ENCODE peak calls at places on chromosomes 11 and 22, in five cellular contexts. One of them, this sample, is unnamed.

GRCh38 chr11:10450451-10451398 is 4.3 kb upstream of the AMPD3 start:
- DNase-seq in keratinocyte: no peak
- DNase-seq in fibroblast of lung: peak
- DNase-seq in GM12878: no peak
- DNase-seq in HCT116: peak
- DNase-seq in this sample: peak

GRCh38 chr22:49825944-49826602 is 1.6 kb downstream of the BRD1 start:
- DNase-seq in keratinocyte: no peak
- DNase-seq in fibroblast of lung: peak
- DNase-seq in GM12878: no peak
- DNase-seq in HCT116: no peak
- DNase-seq in this sample: peak

GRCh38 chr11:78921517-78921916 is 346.9 kb upstream of the NARS2 start:
- DNase-seq in keratinocyte: no peak
- DNase-seq in fibroblast of lung: no peak
- DNase-seq in GM12878: no peak
- DNase-seq in HCT116: no peak
- DNase-seq in this sample: no peak

GRCh38 chr22:32573991-32574390 is 99.4 kb downstream of the FBXO7 start:
- DNase-seq in keratinocyte: no peak
- DNase-seq in fibroblast of lung: no peak
- DNase-seq in GM12878: no peak
- DNase-seq in HCT116: no peak
- DNase-seq in this sample: no peak

GRCh38 chr11:117026593-117027330 is 71.5 kb downstream of the SIK3 start:
- DNase-seq in keratinocyte: peak
- DNase-seq in fibroblast of lung: peak
- DNase-seq in GM12878: no peak
- DNase-seq in HCT116: peak
- DNase-seq in this sample: no peak

GRCh38 chr11:61904539-61905048 is 12.8 kb downstream of the RAB3IL1 start:
- DNase-seq in keratinocyte: no peak
- DNase-seq in fibroblast of lung: no peak
- DNase-seq in GM12878: no peak
- DNase-seq in HCT116: no peak
- DNase-seq in this sample: no peak

GRCh38 chr11:126333142-126333541 is 22.3 kb upstream of the ST3GAL4 start:
- DNase-seq in keratinocyte: no peak
- DNase-seq in fibroblast of lung: no peak
- DNase-seq in GM12878: no peak
- DNase-seq in HCT116: no peak
- DNase-seq in this sample: no peak

GRCh38 chr22:26610072-26610958 is 7.5 kb downstream of the CRYBB1 start:
- DNase-seq in keratinocyte: peak
- DNase-seq in fibroblast of lung: peak
- DNase-seq in GM12878: peak
- DNase-seq in HCT116: no peak
- DNase-seq in this sample: peak

GRCh38 chr22:28034760-28035401 is 115.8 kb upstream of the PITPNB start:
- DNase-seq in keratinocyte: no peak
- DNase-seq in fibroblast of lung: peak
- DNase-seq in GM12878: no peak
- DNase-seq in HCT116: no peak
- DNase-seq in this sample: no peak

GRCh38 chr11:117225553-117226170 is 6.2 kb downstream of the PCSK7 start:
- DNase-seq in keratinocyte: no peak
- DNase-seq in fibroblast of lung: no peak
- DNase-seq in GM12878: no peak
- DNase-seq in HCT116: no peak
- DNase-seq in this sample: no peak

GRCh38 chr11:107970049-107970448 is 38.6 kb upstream of the CUL5 start:
- DNase-seq in keratinocyte: no peak
- DNase-seq in fibroblast of lung: no peak
- DNase-seq in GM12878: no peak
- DNase-seq in HCT116: no peak
- DNase-seq in this sample: no peak

GRCh38 chr22:17171016-17171312 is 11.9 kb upstream of the HDHD5 start:
- DNase-seq in keratinocyte: no peak
- DNase-seq in fibroblast of lung: no peak
- DNase-seq in GM12878: no peak
- DNase-seq in HCT116: no peak
- DNase-seq in this sample: peak
- TF ChIP-seq CTCF in keratinocyte: no peak
- TF ChIP-seq CTCF in fibroblast of lung: peak
- TF ChIP-seq CTCF in GM12878: no peak
- TF ChIP-seq CTCF in HCT116: no peak
- TF ChIP-seq CTCF in this sample: no peak

GRCh38 chr11:122215244-122215992 is 99.4 kb upstream of the BLID start:
- DNase-seq in keratinocyte: no peak
- DNase-seq in fibroblast of lung: peak
- DNase-seq in GM12878: no peak
- DNase-seq in HCT116: peak
- DNase-seq in this sample: peak
- H3K4me3 ChIP-seq in keratinocyte: no peak
- H3K4me3 ChIP-seq in fibroblast of lung: no peak
- H3K4me3 ChIP-seq in GM12878: no peak
- H3K4me3 ChIP-seq in HCT116: no peak
- H3K4me3 ChIP-seq in this sample: peak

GRCh38 chr22:22507743-22508273 is 734 bp downstream of the ZNF280B start:
- DNase-seq in keratinocyte: no peak
- DNase-seq in fibroblast of lung: no peak
- DNase-seq in GM12878: no peak
- DNase-seq in HCT116: no peak
- DNase-seq in this sample: no peak

GRCh38 chr22:22508274-22509176 is at the start of gene ZNF280B:
- DNase-seq in keratinocyte: no peak
- DNase-seq in fibroblast of lung: peak
- DNase-seq in GM12878: peak
- DNase-seq in HCT116: peak
- DNase-seq in this sample: peak

DNA sequence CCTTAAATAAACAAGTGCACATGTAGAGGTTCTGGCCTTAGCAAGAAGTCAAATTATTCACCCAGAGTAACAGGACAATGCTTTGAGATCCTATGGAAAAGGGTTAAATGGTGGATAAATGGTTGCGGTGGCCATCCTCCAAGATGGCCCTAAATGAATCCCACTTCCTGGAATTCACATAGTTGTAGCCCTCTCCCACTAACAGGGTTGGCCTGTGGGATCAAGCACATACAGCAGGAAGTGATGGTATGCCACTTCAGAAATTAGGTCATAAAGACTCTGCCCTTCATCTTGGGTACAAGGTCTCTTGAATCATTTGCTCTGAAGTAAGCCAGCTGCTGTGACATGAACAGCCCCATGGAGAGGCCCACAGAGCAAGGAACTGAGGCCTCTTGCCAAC is 1.8 kb downstream of the ZNF280B start:
- DNase-seq in keratinocyte: no peak
- DNase-seq in fibroblast of lung: no peak
- DNase-seq in GM12878: no peak
- DNase-seq in HCT116: no peak
- DNase-seq in this sample: no peak
- H3K9ac ChIP-seq in keratinocyte: no peak
- H3K9ac ChIP-seq in fibroblast of lung: no peak
- H3K9ac ChIP-seq in GM12878: no peak
- H3K9ac ChIP-seq in HCT116: no peak
- H3K9ac ChIP-seq in this sample: no peak

DNA sequence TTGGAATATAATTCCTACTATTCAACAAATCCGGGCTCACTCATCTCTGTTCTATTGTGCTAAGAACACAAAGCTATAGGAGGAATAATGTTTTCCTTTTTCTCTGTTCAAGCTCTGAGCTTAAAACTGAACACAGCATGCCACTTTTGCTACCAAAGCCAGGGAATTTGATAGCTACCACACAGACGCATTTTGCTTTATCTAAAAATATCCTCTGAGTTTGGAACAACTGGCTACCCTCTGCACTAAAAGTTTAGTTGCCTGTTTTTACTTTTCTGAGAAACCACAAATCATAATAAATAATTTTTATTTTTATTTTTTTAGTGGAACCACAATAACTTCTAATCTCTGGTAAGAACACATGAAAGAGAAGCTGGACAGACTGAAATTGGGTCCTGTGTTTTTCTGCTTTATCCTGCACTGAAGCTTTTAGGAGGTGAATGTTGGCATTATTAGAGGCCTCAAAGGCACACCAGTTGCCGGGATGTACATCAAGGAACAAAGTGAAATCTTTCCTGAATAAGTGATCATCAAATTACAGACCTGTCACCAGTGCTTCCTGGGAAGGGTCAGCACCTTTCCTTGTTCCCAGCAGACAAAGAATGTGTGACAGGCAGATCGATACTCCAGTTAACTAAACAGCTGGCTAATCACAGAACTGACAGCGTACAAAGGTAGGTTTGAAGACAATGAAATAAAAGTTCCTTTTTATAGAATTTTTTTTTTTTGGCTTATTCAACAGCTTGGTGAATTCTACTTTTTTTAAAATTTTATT is 523.2 kb upstream of the TENM4 start:
- DNase-seq in keratinocyte: no peak
- DNase-seq in fibroblast of lung: no peak
- DNase-seq in GM12878: no peak
- DNase-seq in HCT116: no peak
- DNase-seq in this sample: no peak
- TF ChIP-seq CTCF in keratinocyte: no peak
- TF ChIP-seq CTCF in fibroblast of lung: no peak
- TF ChIP-seq CTCF in GM12878: no peak
- TF ChIP-seq CTCF in HCT116: no peak
- TF ChIP-seq CTCF in this sample: no peak

DNA sequence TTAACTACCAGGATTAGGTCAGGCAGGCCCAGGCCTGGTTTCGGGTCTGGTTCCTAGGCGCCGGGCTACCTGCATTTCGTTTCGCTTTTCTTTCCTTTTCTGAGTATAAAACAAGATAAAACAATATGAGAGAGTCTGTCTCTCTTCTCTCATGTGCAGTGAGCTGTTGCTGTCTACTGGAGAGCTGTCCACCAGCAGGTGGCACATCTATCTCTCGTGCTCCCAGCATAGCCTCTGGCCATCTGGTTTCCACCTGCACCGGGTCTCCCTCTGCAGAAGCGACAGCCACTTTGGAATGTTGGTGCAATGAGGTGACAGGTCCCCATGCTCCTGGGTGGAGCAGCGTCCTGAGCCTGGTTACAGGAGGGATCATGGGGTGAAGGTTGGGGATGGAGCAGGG is 27.7 kb downstream of the RIBC2 start:
- DNase-seq in keratinocyte: no peak
- DNase-seq in fibroblast of lung: peak
- DNase-seq in GM12878: no peak
- DNase-seq in HCT116: peak
- DNase-seq in this sample: peak
- H3K4me3 ChIP-seq in keratinocyte: no peak
- H3K4me3 ChIP-seq in fibroblast of lung: no peak
- H3K4me3 ChIP-seq in GM12878: no peak
- H3K4me3 ChIP-seq in HCT116: no peak
- H3K4me3 ChIP-seq in this sample: peak

GRCh38 chr11:122202161-122202950 is 86.3 kb upstream of the BLID start:
- DNase-seq in keratinocyte: no peak
- DNase-seq in fibroblast of lung: peak
- DNase-seq in GM12878: no peak
- DNase-seq in HCT116: peak
- DNase-seq in this sample: no peak

GRCh38 chr11:122204206-122204605 is 88.2 kb upstream of the BLID start:
- DNase-seq in keratinocyte: no peak
- DNase-seq in fibroblast of lung: no peak
- DNase-seq in GM12878: no peak
- DNase-seq in HCT116: no peak
- DNase-seq in this sample: no peak

GRCh38 chr11:122202951-122203456 is 87.0 kb upstream of the BLID start:
- DNase-seq in keratinocyte: no peak
- DNase-seq in fibroblast of lung: peak
- DNase-seq in GM12878: no peak
- DNase-seq in HCT116: peak
- DNase-seq in this sample: peak

GRCh38 chr11:122207505-122207904 is 91.5 kb upstream of the BLID start:
- DNase-seq in keratinocyte: no peak
- DNase-seq in fibroblast of lung: peak
- DNase-seq in GM12878: no peak
- DNase-seq in HCT116: no peak
- DNase-seq in this sample: no peak

GRCh38 chr11:122205036-122205435 is 89.0 kb upstream of the BLID start:
- DNase-seq in keratinocyte: no peak
- DNase-seq in fibroblast of lung: no peak
- DNase-seq in GM12878: no peak
- DNase-seq in HCT116: no peak
- DNase-seq in this sample: no peak
- H3K9ac ChIP-seq in keratinocyte: no peak
- H3K9ac ChIP-seq in fibroblast of lung: no peak
- H3K9ac ChIP-seq in GM12878: no peak
- H3K9ac ChIP-seq in HCT116: no peak
- H3K9ac ChIP-seq in this sample: no peak

GRCh38 chr11:12050470-12050891 is 42.1 kb upstream of the DKK3 start:
- DNase-seq in keratinocyte: no peak
- DNase-seq in fibroblast of lung: no peak
- DNase-seq in GM12878: no peak
- DNase-seq in HCT116: no peak
- DNase-seq in this sample: no peak
- TF ChIP-seq CTCF in keratinocyte: no peak
- TF ChIP-seq CTCF in fibroblast of lung: no peak
- TF ChIP-seq CTCF in GM12878: no peak
- TF ChIP-seq CTCF in HCT116: no peak
- TF ChIP-seq CTCF in this sample: no peak

GRCh38 chr11:71453021-71453910 is at the start of gene NADSYN1:
- DNase-seq in keratinocyte: peak
- DNase-seq in fibroblast of lung: peak
- DNase-seq in GM12878: peak
- DNase-seq in HCT116: peak
- DNase-seq in this sample: peak
- H3K4me3 ChIP-seq in keratinocyte: peak
- H3K4me3 ChIP-seq in fibroblast of lung: peak
- H3K4me3 ChIP-seq in GM12878: peak
- H3K4me3 ChIP-seq in HCT116: peak
- H3K4me3 ChIP-seq in this sample: peak

This sample was measured in MM.1S.